ENCODE peak calls at places on chromosomes 12 and 14, in five cellular contexts. T, J, R, N and I are unnamed samples.

GRCh38 chr14:72909163-72909562 is 15.3 kb upstream of the DPF3 start:
- DNase-seq in T (no peak), J (no peak), R (no peak), N (no peak), I (no peak)

GRCh38 chr12:43338848-43339526 is 213.0 kb downstream of the ADAMTS20 start:
- DNase-seq in T (no peak), J (peak; percentile 42), R (no peak), N (no peak), I (no peak)

GRCh38 chr12:12007001-12007712 is 63.6 kb upstream of the BCL2L14 start:
- DNase-seq in T (no peak), J (peak; percentile 59), R (no peak), N (no peak), I (no peak)

GRCh38 chr14:35921745-35922144 is 95.6 kb downstream of the BRMS1L start:
- DNase-seq in T (no peak), J (no peak), R (no peak), N (no peak), I (no peak)

GRCh38 chr12:103046154-103046553 is 88.7 kb downstream of the ASCL1 start:
- DNase-seq in T (no peak), J (no peak), R (no peak), N (no peak), I (no peak)

GRCh38 chr14:60640859-60641721 is 8.2 kb downstream of the SIX1 start:
- DNase-seq in T (no peak), J (no peak), R (no peak), N (no peak), I (no peak)

GRCh38 chr14:99055816-99056215 is 216.2 kb downstream of the BCL11B start:
- DNase-seq in T (no peak), J (no peak), R (no peak), N (no peak), I (no peak)

GRCh38 chr12:50638482-50638880 is 125.4 kb upstream of the ATF1 start:
- DNase-seq in T (no peak), J (no peak), R (no peak), N (no peak), I (no peak)

GRCh38 chr12:9372202-9372601 is 164.0 kb upstream of the PZP start:
- DNase-seq in T (no peak), J (no peak), R (no peak), N (no peak), I (no peak)

GRCh38 chr12:56212360-56212759 is 9.4 kb downstream of the RNF41 start:
- DNase-seq in T (no peak), J (no peak), R (no peak), N (no peak), I (no peak)

GRCh38 chr12:114931025-114931424 is 247.1 kb upstream of the TBX3 start:
- DNase-seq in T (no peak), J (no peak), R (no peak), N (no peak), I (no peak)

GRCh38 chr12:4112290-4112689 is 161.3 kb upstream of the CCND2 start:
- DNase-seq in T (no peak), J (peak; percentile 53), R (no peak), N (no peak), I (no peak)

GRCh38 chr12:115354476-115354890 is 670.5 kb upstream of the TBX3 start:
- DNase-seq in T (no peak), J (peak; percentile 21), R (no peak), N (no peak), I (no peak)

GRCh38 chr12:116299548-116300150 is 22.2 kb upstream of the MED13L start:
- DNase-seq in T (no peak), J (no peak), R (no peak), N (no peak), I (no peak)

GRCh38 chr14:24121210-24121609 is 6.5 kb upstream of the NRL start:
- DNase-seq in T (no peak), J (no peak), R (no peak), N (no peak), I (no peak)

GRCh38 chr14:97251423-97252155 is 454.4 kb downstream of the VRK1 start:
- DNase-seq in T (no peak), J (no peak), R (no peak), N (no peak), I (no peak)

DNA sequence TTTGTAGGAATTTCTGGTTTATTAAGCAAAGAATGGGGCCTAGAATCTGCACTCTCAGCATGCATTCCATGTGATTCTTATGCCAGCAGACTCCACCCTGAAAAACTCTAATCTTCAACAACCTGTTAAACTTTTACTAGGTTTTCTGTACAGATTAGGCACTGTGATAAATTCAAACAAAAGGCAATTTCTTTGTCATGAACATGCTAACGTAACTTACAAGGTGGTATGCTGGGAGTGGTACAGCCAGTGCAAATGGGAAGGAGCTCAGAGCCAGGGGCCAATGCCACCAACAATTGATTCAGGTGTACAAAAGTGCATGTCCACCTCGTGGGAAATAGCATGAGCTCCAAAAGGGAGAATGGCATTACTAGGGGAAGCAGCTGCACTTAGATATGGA is 83.0 kb downstream of the PPFIBP1 start:
- DNase-seq in T (no peak), J (no peak), R (no peak), N (no peak), I (no peak)
- TF ChIP-seq CTCF in T (no peak), J (no peak), R (no peak), N (no peak), I (no peak)

DNA sequence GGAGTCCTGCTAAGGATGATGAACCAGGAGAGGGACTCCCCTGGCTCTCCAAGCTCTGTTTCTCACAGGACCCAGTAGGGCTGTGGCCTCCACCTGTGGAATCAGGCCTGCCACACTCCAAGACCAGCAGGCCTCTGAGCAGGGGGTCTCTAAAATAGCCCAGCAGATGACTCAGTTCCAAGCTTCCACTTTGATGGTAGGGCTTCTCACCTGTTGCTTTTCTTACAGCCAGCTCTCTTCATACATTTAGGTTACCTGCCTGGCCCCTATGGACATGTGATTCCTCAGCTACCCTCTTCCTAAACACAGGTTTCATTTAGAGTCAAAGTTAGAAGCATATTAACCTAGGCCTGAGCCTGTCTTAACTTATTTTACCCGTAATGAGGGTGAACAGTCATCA is 26.7 kb upstream of the ELK3 start:
- DNase-seq in T (no peak), J (no peak), R (no peak), N (no peak), I (no peak)
- TF ChIP-seq CTCF in T (no peak), J (no peak), R (no peak), N (no peak), I (no peak)

GRCh38 chr12:21962821-21963220 is 21.6 kb upstream of the ABCC9 start:
- DNase-seq in T (no peak), J (no peak), R (no peak), N (no peak), I (no peak)
- TF ChIP-seq CTCF in T (no peak), J (no peak), R (no peak), N (no peak), I (no peak)

GRCh38 chr14:45150386-45150890 is 14.7 kb downstream of the FANCM start:
- DNase-seq in T (no peak), J (no peak), R (no peak), N (no peak), I (no peak)

DNA sequence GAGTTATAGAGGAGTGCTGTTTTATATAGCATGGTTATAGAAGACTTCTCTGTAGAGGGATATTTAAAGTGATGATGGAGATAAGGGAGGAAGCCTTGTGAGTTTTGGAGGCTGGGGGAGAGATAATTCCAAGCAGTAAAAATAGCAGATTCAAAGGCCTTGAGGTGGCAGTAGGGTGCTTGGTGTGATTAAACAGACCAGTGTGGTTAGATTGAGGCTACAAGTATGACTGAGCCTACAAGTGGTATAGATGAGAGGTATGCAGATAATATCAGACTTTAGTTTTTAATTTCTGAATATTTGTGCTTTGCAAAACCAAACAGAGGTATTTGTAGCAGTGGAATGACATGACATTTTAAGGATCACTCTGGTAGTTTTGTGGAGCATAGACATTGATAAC is 20.3 kb downstream of the FANCM start:
- DNase-seq in T (no peak), J (no peak), R (no peak), N (no peak), I (no peak)
- TF ChIP-seq CTCF in T (no peak), J (no peak), R (no peak), N (no peak), I (no peak)

DNA sequence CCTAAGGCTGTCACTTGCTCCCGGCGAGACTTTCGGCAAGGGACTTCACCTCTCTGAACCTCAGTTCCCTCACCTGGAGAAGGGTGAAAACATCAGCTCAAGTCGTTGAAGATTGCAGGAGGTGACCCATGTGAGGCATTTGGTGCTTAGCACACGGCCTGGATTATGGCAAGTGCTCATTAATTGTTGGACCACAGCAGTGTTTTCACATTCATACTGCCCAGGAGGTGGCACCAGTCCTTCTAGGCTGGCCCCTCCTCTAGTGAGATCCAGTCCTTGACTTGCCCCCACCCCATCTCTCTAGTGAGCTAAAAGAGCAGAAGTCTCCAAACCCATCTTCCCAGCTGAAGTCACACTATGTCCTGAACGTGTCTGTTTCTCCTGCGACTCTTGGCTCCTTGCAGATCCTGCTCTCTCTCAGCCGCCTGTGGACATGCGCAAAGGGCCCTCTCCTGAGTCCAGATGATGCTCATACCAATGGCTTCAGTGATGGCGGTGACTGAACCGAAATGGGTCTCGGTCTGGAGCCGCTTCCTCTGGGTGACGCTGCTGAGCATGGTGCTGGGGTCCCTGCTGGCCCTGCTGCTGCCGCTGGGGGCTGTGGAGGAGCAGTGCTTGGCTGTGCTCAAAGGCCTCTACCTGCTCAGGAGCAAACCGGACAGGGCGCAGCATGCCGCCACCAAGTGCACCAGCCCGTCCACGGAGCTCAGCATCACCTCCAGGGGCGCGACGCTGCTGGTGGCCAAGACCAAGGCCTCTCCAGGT is 1.6 kb downstream of the FICD start:
- DNase-seq in T (no peak), J (no peak), R (no peak), N (no peak), I (no peak)
- TF ChIP-seq CTCF in T (no peak), J (no peak), R (no peak), N (no peak), I (no peak)

DNA sequence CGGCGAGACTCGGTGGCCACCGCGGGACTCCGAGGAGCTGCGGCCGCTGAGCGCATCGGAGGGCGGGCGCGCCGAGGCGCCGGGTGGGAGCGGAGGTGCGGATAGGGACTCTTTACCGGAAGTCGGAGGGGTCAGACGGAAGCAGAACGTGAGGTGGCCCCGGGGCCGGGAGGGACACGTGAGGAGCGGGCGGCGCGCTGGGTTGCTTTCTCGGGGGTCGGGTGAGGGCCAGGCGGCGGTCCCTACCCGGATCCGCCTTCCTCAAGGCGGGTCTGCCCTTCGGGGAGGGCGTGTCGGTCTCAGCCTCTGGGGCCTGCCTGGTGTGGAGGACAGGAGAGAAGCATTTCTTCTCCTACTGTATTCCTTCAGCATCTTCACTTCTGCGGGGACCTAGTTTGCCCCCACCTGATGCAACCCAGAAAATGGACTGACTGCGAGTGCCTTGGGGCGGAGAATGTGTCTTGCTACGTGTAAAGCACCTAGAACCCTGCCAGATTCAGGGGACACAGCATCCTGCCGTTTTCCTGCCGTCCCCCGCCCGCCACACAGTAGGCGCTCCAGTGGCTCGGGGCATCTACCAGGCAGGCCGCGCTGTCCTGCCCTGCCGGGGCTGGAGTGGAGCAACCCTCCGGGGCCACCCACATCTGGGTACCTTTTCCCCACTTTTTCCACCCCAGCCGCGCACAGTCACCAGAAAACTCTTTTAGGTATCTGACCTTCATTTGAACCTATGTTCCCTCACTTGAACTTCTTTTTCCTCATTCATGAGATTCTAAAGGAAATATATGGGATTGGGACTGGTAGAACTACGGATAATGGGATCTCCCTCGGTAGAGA is 562 bp upstream of the ATXN2 start:
- DNase-seq in T (peak; percentile 81), J (peak; percentile 51), R (peak; percentile 91), N (peak; percentile 94), I (peak; percentile 93)
- TF ChIP-seq CTCF in T (no peak), J (no peak), R (no peak), N (no peak), I (no peak)

DNA sequence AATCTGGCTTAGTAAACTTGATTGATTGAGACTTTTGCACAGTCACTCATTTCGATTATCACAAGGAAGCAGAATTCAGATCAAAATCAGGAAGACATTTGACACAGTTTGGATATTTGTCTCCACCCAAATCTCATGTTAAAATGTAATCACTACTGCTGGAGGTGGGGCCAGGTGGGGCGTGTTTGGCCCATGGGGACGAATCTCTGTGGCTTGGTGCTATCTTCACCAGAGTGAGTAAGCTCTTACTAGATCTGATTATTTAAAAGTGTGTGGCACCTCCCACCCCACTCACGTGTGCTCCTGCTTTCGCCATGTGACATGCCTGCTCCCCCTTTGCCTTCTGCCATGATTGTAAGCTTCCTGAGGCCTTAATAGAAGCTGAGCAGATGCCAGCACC is 291.4 kb downstream of the PCNX1 start:
- DNase-seq in T (no peak), J (no peak), R (no peak), N (no peak), I (no peak)
- TF ChIP-seq CTCF in T (no peak), J (no peak), R (no peak), N (no peak), I (no peak)